ENCODE peak calls at places on chromosomes 7 and 10, in ten cellular contexts. J is adrenal gland, D is OCI-LY7, Q is dorsolateral prefrontal cortex, Y is upper lobe of right lung, T is GM12878, M is stomach, K is heart right ventricle, G is cardiac muscle cell, E is lower lobe of right lung. W is an unnamed sample.

GRCh38 chr10:88991900-88992237 is 1.3 kb downstream of the FAS start:
- DNase-seq in J (no peak), D (peak; percentile 63), Q (no peak), Y (no peak), T (no peak), M (no peak), K (no peak), G (no peak), E (no peak), W (no peak)

GRCh38 chr10:82880776-82881175 is 1005.8 kb downstream of the NRG3 start:
- DNase-seq in J (no peak), D (no peak), Q (no peak), Y (no peak), T (no peak), M (no peak), K (no peak), G (no peak), E (no peak), W (no peak)

GRCh38 chr10:97123713-97124112 is 62.0 kb downstream of the SLIT1 start:
- DNase-seq in J (no peak), D (no peak), Q (no peak), Y (no peak), T (no peak), M (no peak), K (no peak), G (no peak), E (no peak), W (no peak)

GRCh38 chr10:77091745-77092144 is 545.9 kb downstream of the KCNMA1 start:
- DNase-seq in J (no peak), D (no peak), Q (no peak), Y (no peak), T (no peak), M (no peak), K (no peak), G (no peak), E (no peak), W (no peak)

GRCh38 chr10:91778485-91778884 is 19.7 kb upstream of the TNKS2 start:
- DNase-seq in J (no peak), D (no peak), Q (no peak), Y (no peak), T (no peak), M (no peak), K (no peak), G (no peak), E (no peak), W (no peak)

GRCh38 chr10:77350711-77351119 is 286.9 kb downstream of the KCNMA1 start:
- DNase-seq in J (peak; percentile 86), D (no peak), Q (no peak), Y (no peak), T (no peak), M (peak; percentile 43), K (no peak), G (no peak), E (no peak), W (peak; percentile 97)

GRCh38 chr10:33805831-33806230 is 471.4 kb upstream of the NRP1 start:
- DNase-seq in J (no peak), D (no peak), Q (no peak), Y (no peak), T (no peak), M (no peak), K (no peak), G (no peak), E (no peak), W (no peak)

GRCh38 chr7:2732959-2733584 is 45.1 kb downstream of the AMZ1 start:
- DNase-seq in J (peak; percentile 70), D (no peak), Q (peak; percentile 47), Y (no peak), T (no peak), M (peak; percentile 74), K (peak; percentile 72), G (no peak), E (no peak), W (no peak)

GRCh38 chr10:130885021-130885655 is 426.4 kb downstream of the TCERG1L start:
- DNase-seq in J (peak; percentile 29), D (no peak), Q (no peak), Y (no peak), T (no peak), M (no peak), K (no peak), G (peak; percentile 5), E (no peak), W (no peak)

GRCh38 chr10:48896756-48897437 is 42.7 kb downstream of the LRRC18 start:
- DNase-seq in J (no peak), D (no peak), Q (no peak), Y (no peak), T (no peak), M (no peak), K (no peak), G (no peak), E (no peak), W (no peak)

GRCh38 chr7:66840316-66840715 is 80.7 kb upstream of the TMEM248 start:
- DNase-seq in J (no peak), D (no peak), Q (no peak), Y (peak; percentile 30), T (no peak), M (no peak), K (no peak), G (no peak), E (no peak), W (no peak)

GRCh38 chr10:7857259-7857658 is 39.0 kb downstream of the TAF3 start:
- DNase-seq in J (no peak), D (no peak), Q (no peak), Y (no peak), T (no peak), M (no peak), K (no peak), G (no peak), E (no peak), W (no peak)

GRCh38 chr10:77467422-77467963 is 170.1 kb downstream of the KCNMA1 start:
- DNase-seq in J (no peak), D (no peak), Q (no peak), Y (no peak), T (no peak), M (peak; percentile 28), K (no peak), G (no peak), E (no peak), W (no peak)

DNA sequence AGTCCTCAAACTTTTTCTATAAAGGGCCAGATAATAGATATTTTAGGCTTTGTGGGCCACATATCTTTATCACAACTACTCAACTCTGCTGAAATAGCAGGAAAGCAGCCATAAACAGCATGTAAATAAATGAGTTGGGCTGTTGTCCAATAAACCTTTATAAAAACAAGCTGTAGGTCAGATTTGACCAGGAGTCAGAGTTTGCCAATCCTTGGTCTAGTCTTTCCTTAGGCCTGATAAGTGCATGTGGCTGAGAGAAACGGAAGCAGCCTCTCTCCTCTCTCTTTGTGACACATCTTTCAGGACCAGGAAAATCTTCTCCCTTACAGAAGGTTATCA is 724.5 kb downstream of the GRID1 start:
- DNase-seq in J (no peak), D (no peak), Q (no peak), Y (no peak), T (no peak), M (no peak), K (no peak), G (no peak), E (no peak), W (no peak)
- H3K27ac ChIP-seq in J (peak overlapping the region; percentile 16), D (no peak overlapping the region), Q (no peak overlapping the region), Y (no peak overlapping the region), T (no peak overlapping the region), M (no peak overlapping the region), K (no peak overlapping the region), G (peak overlapping the region; percentile 34), E (peak overlapping the region; percentile 20), W (no peak overlapping the region)

GRCh38 chr7:36484265-36484664 is 94.6 kb downstream of the ANLN start:
- DNase-seq in J (no peak), D (no peak), Q (no peak), Y (no peak), T (no peak), M (no peak), K (no peak), G (no peak), E (no peak), W (no peak)

GRCh38 chr7:36486336-36486735 is 96.7 kb downstream of the ANLN start:
- DNase-seq in J (no peak), D (no peak), Q (no peak), Y (no peak), T (no peak), M (no peak), K (no peak), G (no peak), E (no peak), W (no peak)

GRCh38 chr7:36490335-36490940 is 100.8 kb downstream of the ANLN start:
- DNase-seq in J (no peak), D (no peak), Q (no peak), Y (no peak), T (no peak), M (no peak), K (no peak), G (no peak), E (no peak), W (no peak)

DNA sequence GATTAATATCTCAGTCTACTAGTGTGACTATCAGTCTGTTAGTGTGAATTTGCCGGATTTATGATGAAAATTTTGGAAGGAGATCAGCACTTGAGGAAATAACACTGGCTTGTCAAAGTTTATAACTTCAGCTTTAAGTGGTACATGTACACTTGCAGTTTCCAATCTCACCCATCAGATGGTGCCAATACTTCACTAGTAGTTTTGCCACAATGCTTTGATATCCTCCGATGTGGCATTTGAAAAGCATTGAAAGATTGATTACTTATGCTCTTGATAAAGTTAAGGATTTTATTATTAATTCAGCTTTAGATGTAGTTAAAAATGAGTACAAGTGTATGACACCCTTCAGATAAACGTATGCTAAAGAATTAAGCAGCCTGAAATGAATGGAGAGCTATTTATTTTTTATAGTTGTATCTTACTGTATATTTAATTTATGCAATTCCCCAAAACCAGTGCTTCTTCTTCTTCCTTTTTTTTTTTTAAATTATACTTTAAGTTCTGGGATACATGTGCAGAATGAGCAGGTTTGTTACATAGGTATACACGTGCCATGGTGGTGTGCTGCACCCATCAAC is 98.2 kb downstream of the ANLN start:
- DNase-seq in J (no peak), D (peak; percentile 39), Q (no peak), Y (no peak), T (peak; percentile 21), M (no peak), K (no peak), G (peak; percentile 65), E (no peak), W (peak; percentile 8)
- TF ChIP-seq CTCF in J (peak; percentile 78), D (peak; percentile 78), Q (peak; percentile 75), Y (peak; percentile 73), T (peak; percentile 77), M (peak; percentile 54), K (peak; percentile 70), G (peak; percentile 72), E (peak; percentile 64), W (peak; percentile 83)

GRCh38 chr7:91085175-91085574 is 179.1 kb upstream of the FZD1 start:
- DNase-seq in J (no peak), D (no peak), Q (no peak), Y (no peak), T (no peak), M (no peak), K (no peak), G (no peak), E (no peak), W (no peak)
- H3K27ac ChIP-seq in J (no peak overlapping the region), D (no peak overlapping the region), Q (no peak overlapping the region), Y (no peak overlapping the region), T (no peak overlapping the region), M (no peak overlapping the region), K (no peak overlapping the region), G (no peak overlapping the region), E (no peak overlapping the region), W (no peak overlapping the region)

DNA sequence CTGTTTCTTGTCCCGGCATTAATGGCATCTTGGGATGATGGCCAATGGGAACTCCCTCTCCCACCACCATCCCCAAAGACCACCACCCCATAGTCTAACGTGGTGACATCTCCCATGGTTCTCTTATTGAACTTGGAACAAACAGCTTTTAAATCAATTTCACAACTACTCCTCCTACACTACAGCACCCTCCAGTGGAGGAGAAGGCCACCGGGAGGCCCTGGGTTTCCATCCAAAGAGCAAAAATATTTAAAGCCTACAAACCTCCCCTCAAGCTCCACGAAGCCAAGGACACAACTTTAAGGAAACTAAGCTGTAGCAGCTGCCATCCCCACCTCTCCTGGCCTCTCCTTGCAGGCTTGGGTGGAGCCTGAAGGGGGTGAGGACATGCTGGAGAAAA is 94.1 kb upstream of the LANCL2 start:
- DNase-seq in J (no peak), D (no peak), Q (no peak), Y (no peak), T (no peak), M (no peak), K (no peak), G (no peak), E (no peak), W (no peak)
- TF ChIP-seq CTCF in J (no peak), D (peak; percentile 57), Q (no peak), Y (no peak), T (peak; percentile 26), M (no peak), K (no peak), G (peak; percentile 50), E (no peak), W (peak; percentile 67)